ENCODE peak calls at places on chromosomes 11 and 22, in nine cellular contexts. T is cardiac muscle cell; S is colonic mucosa; R is lung; G is CD4-positive, alpha-beta memory T cell; D is A549; L is left ventricle myocardium inferior; E is spleen; U is fibroblast of pulmonary artery. Q is an unnamed sample.

GRCh38 chr11:97280347-97280746 is 890.5 kb downstream of the JRKL start:
- DNase-seq in T (no peak), S (no peak), R (no peak), G (no peak), D (no peak), L (no peak), E (no peak), U (no peak), Q (no peak)

GRCh38 chr11:134466035-134466908 is 54.2 kb upstream of the B3GAT1 start:
- DNase-seq in T (no peak), S (peak), R (no peak), G (no peak), D (no peak), L (no peak), E (no peak), U (no peak), Q (no peak)

GRCh38 chr11:47800759-47801158 is 33.6 kb upstream of the FNBP4 start:
- DNase-seq in T (no peak), S (no peak), R (no peak), G (no peak), D (peak), L (no peak), E (no peak), U (no peak), Q (no peak)

GRCh38 chr11:8963569-8964323 is 496 bp downstream of the TMEM9B start:
- DNase-seq in T (no peak), S (peak), R (peak), G (peak), D (peak), L (peak), E (peak), U (peak), Q (no peak)

GRCh38 chr11:77395460-77396175 is 78.3 kb downstream of the PAK1 start:
- DNase-seq in T (no peak), S (no peak), R (no peak), G (no peak), D (no peak), L (no peak), E (no peak), U (no peak), Q (no peak)

GRCh38 chr11:129680907-129681306 is 134.7 kb upstream of the TMEM45B start:
- DNase-seq in T (no peak), S (no peak), R (no peak), G (no peak), D (no peak), L (no peak), E (no peak), U (no peak), Q (no peak)

GRCh38 chr11:103110406-103110805 is 1.2 kb downstream of the DYNC2H1 start:
- DNase-seq in T (peak), S (no peak), R (no peak), G (no peak), D (peak), L (no peak), E (no peak), U (peak), Q (peak)

GRCh38 chr11:19395050-19395449 is 154.3 kb upstream of the E2F8 start:
- DNase-seq in T (no peak), S (no peak), R (no peak), G (no peak), D (no peak), L (no peak), E (no peak), U (no peak), Q (no peak)

GRCh38 chr11:27945323-27945722 is 162.6 kb downstream of the KIF18A start:
- DNase-seq in T (no peak), S (no peak), R (no peak), G (no peak), D (no peak), L (no peak), E (no peak), U (no peak), Q (no peak)

GRCh38 chr11:8354622-8355417 is 91.1 kb upstream of the LMO1 start:
- DNase-seq in T (peak), S (no peak), R (no peak), G (no peak), D (peak), L (no peak), E (peak), U (no peak), Q (no peak)

GRCh38 chr11:86931059-86931964 is 23.9 kb downstream of the FZD4 start:
- DNase-seq in T (no peak), S (no peak), R (no peak), G (no peak), D (no peak), L (no peak), E (no peak), U (no peak), Q (no peak)

GRCh38 chr11:65539401-65540289 is 14.8 kb downstream of the SCYL1 start:
- DNase-seq in T (no peak), S (peak), R (no peak), G (no peak), D (no peak), L (no peak), E (no peak), U (no peak), Q (no peak)

GRCh38 chr11:128508785-128509518 is 78.4 kb downstream of the ETS1 start:
- DNase-seq in T (no peak), S (no peak), R (no peak), G (no peak), D (peak), L (no peak), E (no peak), U (no peak), Q (peak)

GRCh38 chr11:133928628-133929059 is 28.1 kb downstream of the IGSF9B start:
- DNase-seq in T (peak), S (peak), R (no peak), G (peak), D (no peak), L (no peak), E (no peak), U (no peak), Q (no peak)

GRCh38 chr11:1919428-1920127 is at the start of gene TNNT3:
- DNase-seq in T (no peak), S (no peak), R (no peak), G (no peak), D (no peak), L (no peak), E (peak), U (no peak), Q (no peak)

GRCh38 chr11:210122-210802 is 2.8 kb downstream of the RIC8A start:
- DNase-seq in T (peak), S (peak), R (no peak), G (no peak), D (peak), L (no peak), E (no peak), U (peak), Q (peak)

GRCh38 chr11:64396079-64396591 is 37.2 kb downstream of the RPS6KA4 start:
- DNase-seq in T (peak), S (no peak), R (no peak), G (no peak), D (no peak), L (no peak), E (no peak), U (no peak), Q (no peak)

GRCh38 chr11:64661146-64661545 is 61.9 kb downstream of the NRXN2 start:
- DNase-seq in T (peak), S (no peak), R (no peak), G (no peak), D (no peak), L (peak), E (no peak), U (peak), Q (peak)

GRCh38 chr22:47588583-47588970 is 826.1 kb downstream of the TBC1D22A start:
- DNase-seq in T (no peak), S (no peak), R (no peak), G (no peak), D (no peak), L (no peak), E (no peak), U (no peak), Q (no peak)

GRCh38 chr11:89184021-89184420 is 6.3 kb downstream of the TYR start:
- DNase-seq in T (no peak), S (no peak), R (no peak), G (no peak), D (no peak), L (no peak), E (no peak), U (no peak), Q (peak)
- H3K4me3 ChIP-seq in T (no peak), S (no peak), R (no peak), G (no peak), D (no peak), L (no peak), E (no peak), U (no peak), Q (no peak)

GRCh38 chr22:45975266-45976161 is 1.4 kb downstream of the WNT7B start:
- DNase-seq in T (no peak), S (no peak), R (peak), G (no peak), D (no peak), L (no peak), E (no peak), U (no peak), Q (no peak)

GRCh38 chr22:45972868-45973212 is 4.1 kb downstream of the WNT7B start:
- DNase-seq in T (no peak), S (no peak), R (no peak), G (no peak), D (no peak), L (no peak), E (no peak), U (no peak), Q (no peak)

GRCh38 chr22:45976351-45977002 is 485 bp downstream of the WNT7B start:
- DNase-seq in T (no peak), S (no peak), R (no peak), G (no peak), D (no peak), L (no peak), E (no peak), U (no peak), Q (no peak)

GRCh38 chr22:45972091-45972867 is 4.7 kb downstream of the WNT7B start:
- DNase-seq in T (no peak), S (no peak), R (no peak), G (no peak), D (no peak), L (no peak), E (no peak), U (no peak), Q (peak)

DNA sequence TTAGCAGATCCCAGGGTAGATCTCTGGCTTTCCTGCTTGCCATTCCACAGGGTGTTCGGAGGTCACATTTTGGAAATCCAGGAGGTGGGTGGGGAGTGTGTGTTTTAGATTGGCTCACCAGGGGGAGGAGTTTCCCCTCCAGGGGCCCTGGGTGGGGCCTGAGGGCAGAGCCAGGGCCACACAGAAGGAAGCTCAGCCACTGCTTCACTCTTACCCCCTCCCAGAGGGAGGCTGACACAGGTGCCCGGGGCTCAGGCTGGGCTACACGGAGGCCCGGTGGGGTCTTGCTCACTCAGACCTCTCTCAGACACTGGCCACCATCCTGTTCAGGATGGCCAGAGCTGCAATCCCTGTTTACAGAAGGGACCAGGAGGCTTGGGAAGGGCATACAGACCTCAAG is 2.5 kb downstream of the WNT7B start:
- DNase-seq in T (no peak), S (no peak), R (peak), G (no peak), D (peak), L (no peak), E (no peak), U (no peak), Q (no peak)
- H3K4me3 ChIP-seq in T (no peak), S (no peak), R (no peak), G (no peak), D (peak), L (no peak), E (no peak), U (no peak), Q (no peak)

GRCh38 chr11:118689852-118690552 is 10.6 kb upstream of the TREH start:
- DNase-seq in T (peak), S (peak), R (peak), G (peak), D (peak), L (peak), E (peak), U (peak), Q (peak)

GRCh38 chr11:118690553-118691304 is 11.3 kb upstream of the TREH start:
- DNase-seq in T (no peak), S (no peak), R (no peak), G (no peak), D (no peak), L (no peak), E (no peak), U (no peak), Q (no peak)

GRCh38 chr11:118687906-118688305 is 8.5 kb upstream of the TREH start:
- DNase-seq in T (no peak), S (no peak), R (no peak), G (no peak), D (no peak), L (no peak), E (no peak), U (no peak), Q (no peak)

GRCh38 chr11:118689503-118689851 is 10.0 kb upstream of the TREH start:
- DNase-seq in T (no peak), S (peak), R (peak), G (no peak), D (no peak), L (no peak), E (no peak), U (no peak), Q (no peak)

GRCh38 chr11:118688851-118689502 is 9.5 kb upstream of the TREH start:
- DNase-seq in T (no peak), S (no peak), R (no peak), G (no peak), D (no peak), L (no peak), E (no peak), U (no peak), Q (no peak)
- H3K4me3 ChIP-seq in T (no peak), S (peak), R (no peak), G (no peak), D (no peak), L (peak), E (no peak), U (no peak), Q (no peak)

GRCh38 chr22:41204992-41205900 is at the start of gene L3MBTL2:
- DNase-seq in T (peak), S (peak), R (peak), G (peak), D (peak), L (peak), E (peak), U (peak), Q (peak)
- H3K4me3 ChIP-seq in T (peak), S (peak), R (peak), G (peak), D (peak), L (peak), E (peak), U (peak), Q (peak)

GRCh38 chr11:33753304-33753703 is 17.1 kb upstream of the CD59 start:
- DNase-seq in T (peak), S (no peak), R (no peak), G (no peak), D (no peak), L (no peak), E (no peak), U (peak), Q (peak)
- H3K4me3 ChIP-seq in T (no peak), S (no peak), R (no peak), G (no peak), D (no peak), L (peak), E (no peak), U (no peak), Q (no peak)

GRCh38 chr11:74449369-74449931 is 17.9 kb downstream of the KCNE3 start:
- DNase-seq in T (peak), S (peak), R (peak), G (peak), D (peak), L (no peak), E (no peak), U (peak), Q (peak)
- H3K4me3 ChIP-seq in T (no peak), S (no peak), R (no peak), G (no peak), D (no peak), L (no peak), E (no peak), U (no peak), Q (no peak)

GRCh38 chr11:22635689-22636088 is 10.1 kb upstream of the FANCF start:
- DNase-seq in T (no peak), S (no peak), R (no peak), G (no peak), D (no peak), L (no peak), E (no peak), U (no peak), Q (no peak)
- H3K4me3 ChIP-seq in T (no peak), S (no peak), R (no peak), G (no peak), D (no peak), L (no peak), E (no peak), U (no peak), Q (no peak)

Q was measured in astrocyte of the spinal cord.